ENCODE peak calls at places on chromosomes 5 and 9, in four cellular contexts. S is adrenal gland, V is breast epithelium, F is GM12891. H is an unnamed sample.

GRCh38 chr5:109863752-109864151 is 174.0 kb downstream of the MAN2A1 start:
- DNase-seq in V (no peak), S (no peak), F (no peak), H (no peak)

GRCh38 chr5:149831492-149831891 is 101.4 kb downstream of the PPARGC1B start:
- DNase-seq in F (peak), S (no peak), V (no peak), H (no peak)

GRCh38 chr5:94388773-94389514 is 229.5 kb downstream of the KIAA0825 start:
- DNase-seq in V (no peak), F (no peak), S (no peak), H (no peak)

GRCh38 chr5:5560016-5560415 is 137.5 kb downstream of the ICE1 start:
- DNase-seq in S (no peak), F (no peak), V (no peak), H (no peak)

GRCh38 chr5:9617191-9617590 is 13.0 kb downstream of the TAS2R1 start:
- DNase-seq in S (no peak), V (no peak), F (no peak), H (no peak)

GRCh38 chr9:131045300-131046092 is 36.5 kb downstream of the LAMC3 start:
- DNase-seq in F (no peak), S (peak), V (no peak), H (no peak)

GRCh38 chr5:15627647-15628046 is 127.7 kb downstream of the FBXL7 start:
- DNase-seq in V (no peak), F (no peak), S (no peak), H (no peak)

GRCh38 chr5:170788626-170789304 is 5.2 kb downstream of the GABRP start:
- DNase-seq in S (no peak), F (no peak), V (no peak), H (no peak)

GRCh38 chr9:121483049-121483448 is 16.6 kb downstream of the GGTA1 start:
- DNase-seq in F (no peak), S (peak), V (no peak), H (no peak)

GRCh38 chr9:101731429-101731828 is 7.0 kb downstream of the GRIN3A start:
- DNase-seq in S (no peak), V (no peak), F (no peak), H (no peak)

GRCh38 chr5:78699565-78700143 is 51.1 kb upstream of the LHFPL2 start:
- DNase-seq in V (peak), F (no peak), S (peak), H (no peak)

GRCh38 chr9:18405240-18405639 is 68.7 kb upstream of the ADAMTSL1 start:
- DNase-seq in F (no peak), V (peak), S (no peak), H (no peak)

GRCh38 chr5:149675467-149676201 is 54.5 kb upstream of the PPARGC1B start:
- DNase-seq in V (no peak), F (no peak), S (no peak), H (no peak)

GRCh38 chr9:120327322-120327721 is 252.6 kb downstream of the CDK5RAP2 start:
- DNase-seq in F (no peak), S (no peak), V (no peak), H (no peak)

GRCh38 chr9:108761530-108762347 is 94.0 kb downstream of the ACTL7B start:
- DNase-seq in F (peak), V (peak), S (peak), H (peak)

GRCh38 chr5:3195991-3196390 is 399.6 kb upstream of the IRX1 start:
- DNase-seq in V (no peak), F (no peak), S (no peak), H (no peak)

GRCh38 chr5:158802941-158803341 is 296.8 kb downstream of the EBF1 start:
- DNase-seq in V (no peak), F (no peak), S (no peak), H (no peak)

DNA sequence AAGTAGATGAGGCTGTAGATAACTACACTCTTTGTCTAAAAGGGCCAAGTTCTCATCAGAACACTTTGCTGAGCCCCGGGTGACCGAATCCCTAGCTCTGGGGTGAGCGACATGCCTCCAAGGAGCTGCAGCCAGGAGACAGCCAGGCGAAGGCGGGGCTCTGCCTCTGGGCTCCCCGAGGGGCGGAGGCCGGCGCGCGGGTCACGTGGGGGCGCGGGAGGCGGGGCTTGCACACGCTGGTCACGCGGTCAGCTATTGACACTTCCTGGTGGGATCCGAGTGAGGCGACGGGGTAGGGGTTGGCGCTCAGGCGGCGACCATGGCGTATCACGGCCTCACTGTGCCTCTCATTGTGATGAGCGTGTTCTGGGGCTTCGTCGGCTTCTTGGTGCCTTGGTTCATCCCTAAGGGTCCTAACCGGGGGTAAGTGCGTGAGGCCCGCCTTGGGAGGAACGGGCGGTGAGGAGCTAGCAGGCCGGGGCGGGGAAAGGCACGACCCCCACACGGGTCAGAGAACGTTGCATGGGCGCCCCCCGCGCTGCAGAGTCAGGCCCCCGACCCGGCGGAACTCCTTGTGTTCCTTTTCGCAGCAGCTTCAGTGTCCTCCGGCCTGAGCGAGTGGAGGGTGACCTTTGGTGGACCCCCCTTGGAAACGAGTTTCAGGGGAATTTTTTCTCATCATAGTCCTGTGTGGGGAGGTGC is at the start of gene ATP6V0E1:
- DNase-seq in S (peak), F (peak), V (peak), H (peak)
- TF ChIP-seq POLR2A in S (peak), F (peak), V (peak), H (peak)

GRCh38 chr5:98581416-98581999 is 192.0 kb upstream of the RGMB start:
- DNase-seq in F (no peak), S (no peak), V (no peak), H (no peak)
- TF ChIP-seq POLR2A in F (no peak), S (no peak), V (no peak), H (no peak)

DNA sequence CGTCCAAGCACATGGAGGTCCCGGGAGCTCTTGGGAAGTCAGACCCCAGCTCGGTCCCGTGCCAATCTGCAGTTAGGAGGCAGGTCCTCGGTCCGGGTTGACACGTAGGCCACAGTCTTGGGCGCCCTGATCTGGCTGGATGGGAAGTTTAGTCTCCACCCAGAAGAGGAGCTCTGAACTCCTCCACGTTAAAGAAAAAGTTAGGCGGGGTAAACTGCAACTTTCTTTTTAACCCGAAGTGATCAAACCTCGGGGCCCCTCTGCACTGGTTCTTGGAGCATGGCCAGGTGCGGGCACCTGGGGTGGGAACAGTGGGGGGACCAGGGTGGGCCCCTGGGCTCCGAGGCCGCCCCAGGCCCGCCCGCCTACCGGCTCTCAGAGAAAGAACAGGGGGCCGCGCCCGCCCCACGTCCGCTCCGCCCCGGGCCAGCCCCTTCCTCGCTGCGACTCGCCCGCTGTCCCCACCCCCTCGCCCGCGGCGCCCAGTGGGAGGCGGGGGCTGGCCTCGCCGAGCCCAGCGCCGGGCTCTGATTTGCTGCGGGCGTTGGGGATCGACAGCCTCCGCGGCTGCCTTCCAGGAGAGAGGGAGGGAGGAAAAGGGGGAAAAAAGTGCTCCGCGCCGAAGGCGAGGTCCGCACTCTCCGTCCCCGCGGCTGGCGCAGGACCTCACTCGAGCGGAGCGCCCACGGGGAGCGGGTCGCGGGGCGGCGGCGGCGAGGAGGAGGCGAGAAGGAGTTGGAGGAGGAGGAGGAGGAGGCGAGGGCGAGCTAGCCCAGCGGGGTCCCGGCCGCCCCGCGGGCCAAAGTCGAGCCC is at the start of gene COL5A1:
- DNase-seq in S (peak), F (no peak), V (peak), H (no peak)
- TF ChIP-seq POLR2A in S (peak), F (no peak), V (peak), H (no peak)

GRCh38 chr5:140690376-140690932 is 716 bp downstream of the HARS1 start:
- DNase-seq in S (no peak), F (no peak), V (no peak), H (no peak)

GRCh38 chr5:140694276-140694675 is 3.0 kb downstream of the HARS2 start:
- DNase-seq in S (no peak), F (no peak), V (no peak), H (no peak)

GRCh38 chr5:140696891-140697492 is 3.3 kb upstream of the ZMAT2 start:
- DNase-seq in V (no peak), S (no peak), F (no peak), H (no peak)

GRCh38 chr5:140690941-140691924 is at the start of the genes HARS1 and HARS2:
- DNase-seq in S (peak), F (peak), V (peak), H (peak)
- TF ChIP-seq POLR2A in S (peak), F (peak), V (peak), H (peak)

GRCh38 chr5:132411382-132411925 is 41.9 kb downstream of the SLC22A5 start:
- DNase-seq in F (no peak), S (no peak), V (no peak), H (no peak)

GRCh38 chr5:132408456-132408855 is 38.9 kb downstream of the SLC22A5 start:
- DNase-seq in F (no peak), V (no peak), S (no peak), H (no peak)

GRCh38 chr5:132408965-132409364 is 39.5 kb downstream of the SLC22A5 start:
- DNase-seq in S (no peak), F (no peak), V (no peak), H (no peak)

GRCh38 chr5:132407970-132408369 is 38.5 kb downstream of the SLC22A5 start:
- DNase-seq in S (no peak), F (no peak), V (no peak), H (no peak)

DNA sequence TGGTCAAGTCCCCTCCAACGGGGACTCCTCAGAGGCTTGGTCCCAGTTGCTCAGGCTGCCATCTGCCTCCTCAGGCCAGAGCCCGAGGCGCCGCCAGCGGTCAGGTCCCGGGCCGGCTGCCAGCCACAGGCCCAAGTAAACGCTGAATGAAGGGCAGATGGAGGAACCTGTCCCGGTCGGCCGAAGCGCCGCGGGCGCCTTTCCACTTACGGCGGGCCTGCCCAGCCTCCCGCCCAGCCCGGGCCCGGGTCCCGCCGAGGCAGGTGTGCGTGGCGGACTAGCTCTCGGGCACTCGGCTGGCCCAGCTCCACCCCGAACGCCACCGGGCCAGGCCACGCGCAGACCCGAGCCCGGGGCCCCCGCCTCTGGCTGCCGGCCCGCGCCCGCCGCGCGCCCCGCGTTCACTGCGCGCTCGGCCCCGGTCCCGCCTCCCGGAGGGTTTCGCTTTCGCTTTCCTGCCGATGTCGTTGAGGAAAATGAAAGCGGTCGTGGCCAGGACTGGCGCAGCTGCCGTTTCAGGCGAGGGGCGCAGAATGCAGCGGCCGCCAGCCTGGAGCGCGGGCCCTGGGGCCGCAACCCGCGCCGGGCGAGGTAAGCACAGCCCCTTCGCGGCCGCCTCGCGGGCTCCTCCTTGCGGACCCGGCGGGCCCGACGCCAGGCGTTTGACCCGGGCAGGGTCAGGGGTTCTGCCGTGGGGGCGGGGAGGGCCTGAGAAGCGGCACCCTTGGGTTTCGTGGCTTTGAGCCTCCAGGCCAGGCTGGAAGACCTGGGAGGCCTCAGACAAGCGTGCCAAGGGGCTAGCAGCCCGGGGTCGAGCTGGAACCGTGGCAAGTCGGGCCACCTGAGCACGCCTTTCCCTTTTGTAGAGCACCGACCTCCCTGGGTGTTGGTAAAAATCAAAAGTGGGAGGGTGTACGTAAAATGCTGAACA is 41.2 kb downstream of the SLC22A5 start:
- DNase-seq in V (peak), F (peak), S (peak), H (peak)
- TF ChIP-seq POLR2A in V (no peak), F (no peak), S (peak), H (peak)

GRCh38 chr5:79973511-79973910 is 17.6 kb downstream of the MTX3 start:
- DNase-seq in F (no peak), S (no peak), V (no peak), H (no peak)

GRCh38 chr5:79971156-79971555 is 19.9 kb downstream of the MTX3 start:
- DNase-seq in F (no peak), S (no peak), V (no peak), H (no peak)

GRCh38 chr5:79976759-79977515 is 14.1 kb downstream of the MTX3 start:
- DNase-seq in F (no peak), S (no peak), V (no peak), H (no peak)

GRCh38 chr5:79975422-79975821 is 15.6 kb downstream of the MTX3 start:
- DNase-seq in V (no peak), S (no peak), F (no peak), H (no peak)

GRCh38 chr5:79974896-79975295 is 16.2 kb downstream of the MTX3 start:
- DNase-seq in F (no peak), V (no peak), S (no peak), H (no peak)
- TF ChIP-seq POLR2A in F (no peak), V (no peak), S (no peak), H (no peak)

GRCh38 chr9:33429256-33430080 is 17.9 kb downstream of the AQP3 start:
- DNase-seq in F (no peak), V (no peak), S (no peak), H (no peak)
- TF ChIP-seq POLR2A in F (no peak), V (no peak), S (no peak), H (no peak)

GRCh38 chr5:1878050-1878849 is 4.5 kb downstream of the IRX4 start:
- DNase-seq in V (no peak), F (no peak), S (no peak), H (no peak)

GRCh38 chr5:1876708-1877433 is 5.9 kb downstream of the IRX4 start:
- DNase-seq in F (no peak), V (no peak), S (no peak), H (no peak)

GRCh38 chr5:1875843-1876671 is 6.7 kb downstream of the IRX4 start:
- DNase-seq in F (no peak), V (no peak), S (no peak), H (no peak)

GRCh38 chr5:1879292-1880263 is 3.1 kb downstream of the IRX4 start:
- DNase-seq in V (no peak), F (no peak), S (no peak), H (no peak)

GRCh38 chr5:1877434-1878049 is 5.2 kb downstream of the IRX4 start:
- DNase-seq in F (no peak), S (no peak), V (no peak), H (no peak)
- TF ChIP-seq POLR2A in F (no peak), S (no peak), V (no peak), H (no peak)

GRCh38 chr5:90690317-90690716 is 131.7 kb downstream of the ADGRV1 start:
- DNase-seq in V (no peak), F (no peak), S (no peak), H (no peak)

GRCh38 chr5:90691533-90691932 is 132.9 kb downstream of the ADGRV1 start:
- DNase-seq in F (no peak), S (no peak), V (no peak), H (no peak)

DNA sequence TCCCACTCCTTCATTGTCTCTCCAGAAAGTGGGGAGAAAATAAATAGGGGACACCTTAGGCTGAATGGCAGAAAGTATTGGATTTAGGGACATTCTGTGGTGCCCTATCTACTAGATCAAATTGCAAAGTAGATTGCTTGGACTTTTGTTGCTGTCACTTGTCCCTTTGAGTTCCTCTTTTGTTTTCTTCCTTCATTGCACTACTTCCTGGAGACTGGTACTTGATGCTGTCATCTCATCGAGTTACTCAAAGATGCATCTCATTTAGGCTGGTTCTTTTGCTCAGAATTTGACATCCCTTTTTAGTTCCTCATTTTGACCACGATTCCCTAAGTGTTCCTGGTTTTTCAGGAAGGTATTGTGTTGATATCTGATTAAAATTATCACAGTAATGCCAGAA is 137.6 kb downstream of the ADGRV1 start:
- DNase-seq in S (no peak), F (no peak), V (no peak), H (no peak)
- TF ChIP-seq POLR2A in S (no peak), F (no peak), V (no peak), H (no peak)

GRCh38 chr5:103119765-103120606 is at the start of the genes GIN1 and PPIP5K2:
- DNase-seq in S (peak), V (peak), F (peak), H (peak)
- TF ChIP-seq POLR2A in S (peak), V (no peak), F (peak), H (peak)

H was measured in erythroblast.